ENCODE peak calls at places on chromosome 7, in ten cellular contexts. T is cardiac fibroblast; X is fibroblast of the aortic adventitia; W is CD8-positive, alpha-beta T cell; M is mucosa of descending colon; P is ovary; D is bronchial epithelial cell; I is heart left ventricle; O is retinal pigment epithelial cell; N is left ventricle myocardium inferior. Z is an unnamed sample.

GRCh38 chr7:148501707-148502139 is 88.8 kb upstream of the C7orf33 start:
- DNase-seq in T (peak), X (no peak), W (no peak), M (no peak), P (no peak), D (peak), I (no peak), O (no peak), N (no peak), Z (no peak)

GRCh38 chr7:25789701-25790240 is 362.2 kb upstream of the NFE2L3 start:
- DNase-seq in T (no peak), X (no peak), W (no peak), M (no peak), P (no peak), D (no peak), I (no peak), O (no peak), N (no peak), Z (no peak)

GRCh38 chr7:137476937-137477336 is 133.4 kb upstream of the PTN start:
- DNase-seq in T (peak), X (no peak), W (no peak), M (no peak), P (no peak), D (no peak), I (no peak), O (no peak), N (no peak), Z (peak)

GRCh38 chr7:18288322-18289037 is 207.1 kb upstream of the HDAC9 start:
- DNase-seq in T (no peak), X (no peak), W (no peak), M (no peak), P (no peak), D (no peak), I (no peak), O (no peak), N (no peak), Z (no peak)

GRCh38 chr7:140673063-140673769 is 471 bp downstream of the ADCK2 start:
- DNase-seq in T (no peak), X (no peak), W (peak), M (peak), P (peak), D (peak), I (peak), O (no peak), N (peak), Z (peak)

GRCh38 chr7:148723166-148723559 is 24.5 kb downstream of the CUL1 start:
- DNase-seq in T (no peak), X (no peak), W (no peak), M (no peak), P (no peak), D (no peak), I (no peak), O (no peak), N (no peak), Z (no peak)

GRCh38 chr7:57427146-57427545 is 22.8 kb upstream of the ZNF716 start:
- DNase-seq in T (no peak), X (no peak), W (no peak), M (no peak), P (no peak), D (no peak), I (no peak), O (no peak), N (no peak), Z (no peak)

GRCh38 chr7:129779602-129780256 is 168.2 kb downstream of the NRF1 start:
- DNase-seq in T (no peak), X (no peak), W (no peak), M (peak), P (no peak), D (peak), I (no peak), O (no peak), N (no peak), Z (no peak)

GRCh38 chr7:5586279-5586962 is 162.8 kb upstream of the TNRC18 start:
- DNase-seq in T (no peak), X (no peak), W (no peak), M (peak), P (no peak), D (peak), I (no peak), O (no peak), N (no peak), Z (no peak)

GRCh38 chr7:248732-249435 is 41.1 kb upstream of the FOXL3 start:
- DNase-seq in T (no peak), X (no peak), W (no peak), M (no peak), P (no peak), D (no peak), I (no peak), O (no peak), N (no peak), Z (no peak)

GRCh38 chr7:149870701-149871483 is 2.9 kb upstream of the ATP6V0E2 start:
- DNase-seq in T (no peak), X (no peak), W (peak), M (no peak), P (no peak), D (no peak), I (peak), O (no peak), N (no peak), Z (no peak)

GRCh38 chr7:135736586-135737305 is 8.8 kb upstream of the SLC13A4 start:
- DNase-seq in T (no peak), X (no peak), W (no peak), M (no peak), P (no peak), D (no peak), I (no peak), O (no peak), N (no peak), Z (no peak)

GRCh38 chr7:15305002-15305600 is 256.7 kb downstream of the AGMO start:
- DNase-seq in T (peak), X (peak), W (no peak), M (no peak), P (peak), D (peak), I (peak), O (peak), N (no peak), Z (peak)

GRCh38 chr7:7596156-7596555 is 29.5 kb downstream of the MIOS start:
- DNase-seq in T (no peak), X (no peak), W (no peak), M (no peak), P (no peak), D (no peak), I (no peak), O (no peak), N (no peak), Z (no peak)

GRCh38 chr7:116142850-116143249 is 67.5 kb upstream of the TES start:
- DNase-seq in T (no peak), X (no peak), W (peak), M (no peak), P (no peak), D (no peak), I (no peak), O (no peak), N (no peak), Z (no peak)

GRCh38 chr7:116142374-116142773 is 68.0 kb upstream of the TES start:
- DNase-seq in T (no peak), X (no peak), W (no peak), M (no peak), P (no peak), D (no peak), I (no peak), O (no peak), N (no peak), Z (no peak)

GRCh38 chr7:116148108-116148507 is 62.2 kb upstream of the TES start:
- DNase-seq in T (no peak), X (no peak), W (no peak), M (no peak), P (no peak), D (no peak), I (no peak), O (no peak), N (no peak), Z (no peak)

GRCh38 chr7:116150588-116150987 is 59.8 kb upstream of the TES start:
- DNase-seq in T (peak), X (no peak), W (no peak), M (no peak), P (no peak), D (peak), I (no peak), O (no peak), N (no peak), Z (no peak)

GRCh38 chr7:116145245-116145852 is 65.0 kb upstream of the TES start:
- DNase-seq in T (no peak), X (no peak), W (no peak), M (no peak), P (no peak), D (no peak), I (no peak), O (no peak), N (no peak), Z (no peak)
- H3K4me3 ChIP-seq in T (no peak), X (no peak), W (no peak), M (no peak), P (no peak), D (no peak), I (no peak), O (no peak), N (no peak), Z (no peak)

GRCh38 chr7:88262562-88262961 is 42.7 kb upstream of the SRI start:
- DNase-seq in T (no peak), X (no peak), W (no peak), M (no peak), P (no peak), D (no peak), I (no peak), O (no peak), N (no peak), Z (no peak)

GRCh38 chr7:88268858-88269257 is 37.8 kb downstream of the STEAP4 start:
- DNase-seq in T (no peak), X (no peak), W (no peak), M (no peak), P (no peak), D (no peak), I (no peak), O (no peak), N (no peak), Z (no peak)

GRCh38 chr7:88269606-88270005 is 37.1 kb downstream of the STEAP4 start:
- DNase-seq in T (no peak), X (no peak), W (no peak), M (no peak), P (no peak), D (no peak), I (no peak), O (no peak), N (no peak), Z (no peak)

GRCh38 chr7:88267421-88267820 is 39.3 kb downstream of the STEAP4 start:
- DNase-seq in T (no peak), X (no peak), W (no peak), M (no peak), P (no peak), D (no peak), I (no peak), O (no peak), N (no peak), Z (no peak)
- TF ChIP-seq CTCF in T (no peak), X (no peak), W (no peak), M (no peak), P (no peak), D (no peak), I (no peak), O (no peak), N (no peak), Z (no peak)

DNA sequence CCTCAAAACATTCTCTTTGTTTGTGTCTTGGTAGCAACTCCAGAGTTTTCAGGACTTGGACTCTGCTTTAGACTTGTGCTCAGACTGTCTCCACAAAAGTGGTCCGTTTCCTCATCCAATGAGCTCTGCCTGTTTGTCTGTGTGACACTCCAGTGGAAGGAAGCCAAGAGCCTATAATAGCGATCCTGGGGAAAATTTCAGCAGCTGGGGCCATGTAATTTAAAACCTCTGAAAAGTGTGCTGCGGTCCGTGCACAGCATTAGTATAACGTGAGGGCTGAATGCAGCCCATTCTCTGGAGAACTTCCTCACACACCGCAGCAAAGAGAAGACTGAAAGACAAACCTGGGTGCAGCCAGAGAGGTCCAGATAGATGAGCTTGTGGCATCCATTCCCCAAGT is at the start of gene LRRC17:
- DNase-seq in T (peak), X (peak), W (no peak), M (no peak), P (peak), D (no peak), I (peak), O (no peak), N (no peak), Z (peak)
- H3K4me3 ChIP-seq in T (peak), X (peak), W (no peak), M (no peak), P (peak), D (no peak), I (no peak), O (peak), N (peak), Z (peak)

DNA sequence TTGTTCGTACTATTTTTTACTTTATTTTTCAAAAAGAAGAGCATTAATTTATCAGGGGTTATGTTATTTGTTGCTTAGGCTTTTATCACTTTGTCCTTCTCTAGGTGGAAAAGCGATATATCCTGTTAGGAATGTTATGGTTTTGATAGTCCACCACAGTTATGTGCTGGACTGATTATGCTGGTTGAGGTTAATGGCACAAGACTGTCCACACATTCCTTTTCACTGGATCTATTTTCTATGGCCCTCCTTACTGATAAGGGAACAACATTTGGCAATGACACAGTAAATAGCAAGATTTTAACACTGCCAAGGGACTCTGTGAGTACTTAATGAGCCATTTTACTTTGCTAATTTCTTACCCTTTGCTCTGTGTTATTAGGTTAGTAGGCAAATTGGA is 1212.3 kb downstream of the NXPH1 start:
- DNase-seq in T (no peak), X (no peak), W (no peak), M (no peak), P (no peak), D (no peak), I (no peak), O (peak), N (no peak), Z (no peak)
- TF ChIP-seq CTCF in T (no peak), X (no peak), W (no peak), M (no peak), P (no peak), D (no peak), I (no peak), O (no peak), N (no peak), Z (no peak)

GRCh38 chr7:133618970-133619369 is 366.1 kb downstream of the EXOC4 start:
- DNase-seq in T (no peak), X (no peak), W (no peak), M (no peak), P (no peak), D (no peak), I (no peak), O (no peak), N (no peak), Z (no peak)
- H3K4me3 ChIP-seq in T (no peak), X (no peak), W (no peak), M (no peak), P (no peak), D (no peak), I (no peak), O (no peak), N (no peak), Z (no peak)

GRCh38 chr7:51316666-51317581 is at the start of gene COBL:
- DNase-seq in T (no peak), X (no peak), W (no peak), M (peak), P (peak), D (no peak), I (peak), O (no peak), N (peak), Z (no peak)
- TF ChIP-seq CTCF in T (no peak), X (no peak), W (no peak), M (no peak), P (no peak), D (no peak), I (no peak), O (no peak), N (peak), Z (no peak)

GRCh38 chr7:27163776-27164380 is 1.5 kb downstream of the HOXA9 start:
- DNase-seq in T (no peak), X (no peak), W (no peak), M (peak), P (no peak), D (no peak), I (no peak), O (no peak), N (peak), Z (peak)
- H3K4me3 ChIP-seq in T (no peak), X (no peak), W (no peak), M (peak), P (peak), D (no peak), I (no peak), O (no peak), N (peak), Z (peak)

GRCh38 chr7:108166687-108167086 is 36.5 kb upstream of the LAMB4 start:
- DNase-seq in T (no peak), X (no peak), W (no peak), M (no peak), P (no peak), D (no peak), I (no peak), O (no peak), N (no peak), Z (no peak)
- TF ChIP-seq CTCF in T (no peak), X (no peak), W (no peak), M (no peak), P (no peak), D (no peak), I (no peak), O (no peak), N (no peak), Z (no peak)

DNA sequence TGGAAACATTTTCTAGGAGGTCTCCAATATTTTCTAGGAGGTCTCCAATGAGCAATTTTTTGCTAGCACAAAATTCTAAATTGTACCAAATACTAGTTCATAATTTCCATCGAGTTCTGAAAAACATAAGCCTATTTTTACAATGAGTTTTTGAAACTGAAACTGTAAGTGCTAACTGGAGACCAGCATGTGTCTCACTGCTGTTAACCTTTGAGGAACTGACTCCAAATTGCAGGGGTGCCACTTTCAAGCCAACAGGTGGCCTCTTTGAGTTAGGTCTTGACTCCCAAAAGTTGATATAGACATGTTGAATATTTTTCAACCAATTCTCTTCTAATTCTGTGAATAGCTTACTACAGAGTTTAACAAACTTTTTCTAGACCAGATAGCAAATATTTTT is 58.8 kb downstream of the CAV1 start:
- DNase-seq in T (no peak), X (no peak), W (no peak), M (no peak), P (no peak), D (no peak), I (no peak), O (no peak), N (no peak), Z (peak)
- H3K4me3 ChIP-seq in T (no peak), X (no peak), W (no peak), M (no peak), P (no peak), D (no peak), I (no peak), O (no peak), N (peak), Z (no peak)